ENCODE peak calls at places on chromosomes 16 and 17, in eight cellular contexts. One of them, this sample, is unnamed.

GRCh38 chr17:32588982-32589381 is 102.2 kb downstream of the CDK5R1 start:
- DNase-seq in fibroblast of lung: no peak
- DNase-seq in IMR-90: no peak
- DNase-seq in GM23338: peak
- DNase-seq in PC-9: no peak
- DNase-seq in mammary epithelial cell: no peak
- DNase-seq in H1: no peak
- DNase-seq in neural progenitor cell: peak
- DNase-seq in this sample: no peak

GRCh38 chr17:74790206-74791066 is 14.3 kb upstream of the NAT9 start:
- DNase-seq in PC-9: no peak
- DNase-seq in neural progenitor cell: no peak
- DNase-seq in GM23338: peak
- DNase-seq in mammary epithelial cell: no peak
- DNase-seq in fibroblast of lung: no peak
- DNase-seq in H1: no peak
- DNase-seq in IMR-90: no peak
- DNase-seq in this sample: no peak

GRCh38 chr17:5661486-5662125 is 77.3 kb upstream of the NLRP1 start:
- DNase-seq in mammary epithelial cell: no peak
- DNase-seq in H1: no peak
- DNase-seq in PC-9: no peak
- DNase-seq in neural progenitor cell: peak
- DNase-seq in IMR-90: no peak
- DNase-seq in fibroblast of lung: no peak
- DNase-seq in GM23338: peak
- DNase-seq in this sample: no peak

GRCh38 chr17:57636274-57636673 is 108.8 kb downstream of the CCDC182 start:
- DNase-seq in mammary epithelial cell: no peak
- DNase-seq in PC-9: no peak
- DNase-seq in fibroblast of lung: no peak
- DNase-seq in IMR-90: no peak
- DNase-seq in neural progenitor cell: no peak
- DNase-seq in H1: no peak
- DNase-seq in GM23338: no peak
- DNase-seq in this sample: no peak

GRCh38 chr17:75769536-75769935 is 4.5 kb upstream of the GALK1 start:
- DNase-seq in IMR-90: no peak
- DNase-seq in fibroblast of lung: no peak
- DNase-seq in GM23338: no peak
- DNase-seq in neural progenitor cell: no peak
- DNase-seq in mammary epithelial cell: no peak
- DNase-seq in PC-9: no peak
- DNase-seq in H1: no peak
- DNase-seq in this sample: peak

GRCh38 chr17:12178644-12179330 is 158.1 kb downstream of the MAP2K4 start:
- DNase-seq in IMR-90: no peak
- DNase-seq in H1: no peak
- DNase-seq in GM23338: no peak
- DNase-seq in fibroblast of lung: no peak
- DNase-seq in neural progenitor cell: no peak
- DNase-seq in PC-9: no peak
- DNase-seq in mammary epithelial cell: no peak
- DNase-seq in this sample: no peak

GRCh38 chr17:63001689-63002394 is 35.8 kb downstream of the TANC2 start:
- DNase-seq in H1: no peak
- DNase-seq in PC-9: no peak
- DNase-seq in GM23338: no peak
- DNase-seq in fibroblast of lung: no peak
- DNase-seq in mammary epithelial cell: peak
- DNase-seq in neural progenitor cell: no peak
- DNase-seq in IMR-90: no peak
- DNase-seq in this sample: no peak

GRCh38 chr17:56174421-56174820 is 21.1 kb downstream of the ANKFN1 start:
- DNase-seq in neural progenitor cell: no peak
- DNase-seq in GM23338: no peak
- DNase-seq in IMR-90: no peak
- DNase-seq in mammary epithelial cell: no peak
- DNase-seq in H1: no peak
- DNase-seq in PC-9: no peak
- DNase-seq in fibroblast of lung: no peak
- DNase-seq in this sample: no peak

GRCh38 chr17:55314784-55315491 is 50.2 kb downstream of the HLF start:
- DNase-seq in neural progenitor cell: no peak
- DNase-seq in H1: no peak
- DNase-seq in PC-9: no peak
- DNase-seq in IMR-90: no peak
- DNase-seq in GM23338: no peak
- DNase-seq in fibroblast of lung: no peak
- DNase-seq in mammary epithelial cell: no peak
- DNase-seq in this sample: no peak

GRCh38 chr17:77451894-77452852 is 311.4 kb downstream of the SEC14L1 start:
- DNase-seq in neural progenitor cell: peak
- DNase-seq in PC-9: no peak
- DNase-seq in fibroblast of lung: peak
- DNase-seq in H1: peak
- DNase-seq in GM23338: peak
- DNase-seq in IMR-90: peak
- DNase-seq in mammary epithelial cell: peak
- DNase-seq in this sample: peak

GRCh38 chr16:55225972-55226542 is 97.9 kb upstream of the IRX6 start:
- DNase-seq in PC-9: no peak
- DNase-seq in fibroblast of lung: peak
- DNase-seq in mammary epithelial cell: no peak
- DNase-seq in neural progenitor cell: no peak
- DNase-seq in IMR-90: no peak
- DNase-seq in GM23338: no peak
- DNase-seq in H1: no peak
- DNase-seq in this sample: no peak

GRCh38 chr17:35117984-35118383 is 1.7 kb downstream of the RAD51D start:
- DNase-seq in neural progenitor cell: no peak
- DNase-seq in GM23338: no peak
- DNase-seq in IMR-90: peak
- DNase-seq in PC-9: peak
- DNase-seq in fibroblast of lung: no peak
- DNase-seq in H1: no peak
- DNase-seq in mammary epithelial cell: peak
- DNase-seq in this sample: no peak

GRCh38 chr17:75011788-75012319 is 616 bp upstream of the MRPL58 start:
- DNase-seq in H1: no peak
- DNase-seq in GM23338: peak
- DNase-seq in neural progenitor cell: peak
- DNase-seq in PC-9: no peak
- DNase-seq in fibroblast of lung: peak
- DNase-seq in IMR-90: peak
- DNase-seq in mammary epithelial cell: no peak
- DNase-seq in this sample: peak

GRCh38 chr16:3637371-3637923 is 17.0 kb upstream of the DNASE1 start:
- DNase-seq in neural progenitor cell: no peak
- DNase-seq in fibroblast of lung: no peak
- DNase-seq in H1: no peak
- DNase-seq in PC-9: no peak
- DNase-seq in IMR-90: peak
- DNase-seq in mammary epithelial cell: no peak
- DNase-seq in GM23338: peak
- DNase-seq in this sample: peak

GRCh38 chr17:37389160-37389559 is 13.4 kb downstream of the C17orf78 start:
- DNase-seq in IMR-90: no peak
- DNase-seq in neural progenitor cell: no peak
- DNase-seq in mammary epithelial cell: no peak
- DNase-seq in PC-9: no peak
- DNase-seq in H1: no peak
- DNase-seq in fibroblast of lung: no peak
- DNase-seq in GM23338: no peak
- DNase-seq in this sample: no peak

GRCh38 chr16:52424591-52424990 is 122.4 kb downstream of the TOX3 start:
- DNase-seq in IMR-90: no peak
- DNase-seq in GM23338: no peak
- DNase-seq in mammary epithelial cell: no peak
- DNase-seq in H1: no peak
- DNase-seq in PC-9: no peak
- DNase-seq in fibroblast of lung: no peak
- DNase-seq in neural progenitor cell: no peak
- DNase-seq in this sample: no peak

GRCh38 chr17:78253946-78254672 is 22.7 kb downstream of the TMEM235 start:
- DNase-seq in mammary epithelial cell: peak
- DNase-seq in GM23338: peak
- DNase-seq in PC-9: peak
- DNase-seq in fibroblast of lung: peak
- DNase-seq in neural progenitor cell: peak
- DNase-seq in IMR-90: peak
- DNase-seq in H1: peak
- DNase-seq in this sample: peak

GRCh38 chr17:13600475-13601316 is 1.0 kb downstream of the HS3ST3A1 start:
- DNase-seq in IMR-90: peak
- DNase-seq in mammary epithelial cell: no peak
- DNase-seq in PC-9: no peak
- DNase-seq in GM23338: peak
- DNase-seq in H1: peak
- DNase-seq in fibroblast of lung: peak
- DNase-seq in neural progenitor cell: peak
- DNase-seq in this sample: peak

GRCh38 chr17:77204531-77204930 is 63.8 kb downstream of the SEC14L1 start:
- DNase-seq in GM23338: no peak
- DNase-seq in mammary epithelial cell: no peak
- DNase-seq in IMR-90: no peak
- DNase-seq in fibroblast of lung: no peak
- DNase-seq in PC-9: no peak
- DNase-seq in neural progenitor cell: no peak
- DNase-seq in H1: no peak
- DNase-seq in this sample: no peak

GRCh38 chr17:76879254-76879653 is 11.1 kb downstream of the MGAT5B start:
- DNase-seq in fibroblast of lung: no peak
- DNase-seq in H1: no peak
- DNase-seq in mammary epithelial cell: no peak
- DNase-seq in GM23338: no peak
- DNase-seq in PC-9: no peak
- DNase-seq in neural progenitor cell: no peak
- DNase-seq in IMR-90: no peak
- DNase-seq in this sample: no peak

GRCh38 chr16:84448444-84448843 is 56.0 kb downstream of the MEAK7 start:
- DNase-seq in H1: no peak
- DNase-seq in neural progenitor cell: no peak
- DNase-seq in mammary epithelial cell: no peak
- DNase-seq in PC-9: no peak
- DNase-seq in GM23338: no peak
- DNase-seq in IMR-90: no peak
- DNase-seq in fibroblast of lung: no peak
- DNase-seq in this sample: no peak

GRCh38 chr17:76994237-76994637 is 126.0 kb downstream of the MGAT5B start:
- DNase-seq in IMR-90: no peak
- DNase-seq in neural progenitor cell: peak
- DNase-seq in mammary epithelial cell: no peak
- DNase-seq in fibroblast of lung: peak
- DNase-seq in PC-9: no peak
- DNase-seq in H1: no peak
- DNase-seq in GM23338: no peak
- DNase-seq in this sample: no peak

GRCh38 chr17:37160940-37161339 is 212.2 kb downstream of the AATF start:
- DNase-seq in neural progenitor cell: no peak
- DNase-seq in IMR-90: peak
- DNase-seq in PC-9: no peak
- DNase-seq in fibroblast of lung: peak
- DNase-seq in GM23338: no peak
- DNase-seq in mammary epithelial cell: peak
- DNase-seq in H1: no peak
- DNase-seq in this sample: peak

GRCh38 chr16:2831203-2831602 is 1.1 kb downstream of the ZG16B start:
- DNase-seq in neural progenitor cell: no peak
- DNase-seq in H1: no peak
- DNase-seq in IMR-90: no peak
- DNase-seq in PC-9: no peak
- DNase-seq in mammary epithelial cell: no peak
- DNase-seq in fibroblast of lung: no peak
- DNase-seq in GM23338: no peak
- DNase-seq in this sample: no peak

GRCh38 chr16:2675714-2676113 is 6.6 kb upstream of the KCTD5 start:
- DNase-seq in H1: no peak
- DNase-seq in IMR-90: peak
- DNase-seq in mammary epithelial cell: no peak
- DNase-seq in PC-9: no peak
- DNase-seq in fibroblast of lung: peak
- DNase-seq in GM23338: no peak
- DNase-seq in neural progenitor cell: no peak
- DNase-seq in this sample: no peak

GRCh38 chr16:88078111-88078775 is 127.0 kb downstream of the BANP start:
- DNase-seq in IMR-90: no peak
- DNase-seq in fibroblast of lung: no peak
- DNase-seq in mammary epithelial cell: no peak
- DNase-seq in PC-9: no peak
- DNase-seq in GM23338: no peak
- DNase-seq in H1: no peak
- DNase-seq in neural progenitor cell: no peak
- DNase-seq in this sample: no peak

GRCh38 chr17:44831270-44831770 is 1.2 kb upstream of the GJC1 start:
- DNase-seq in GM23338: peak
- DNase-seq in fibroblast of lung: no peak
- DNase-seq in mammary epithelial cell: no peak
- DNase-seq in H1: no peak
- DNase-seq in neural progenitor cell: no peak
- DNase-seq in IMR-90: no peak
- DNase-seq in PC-9: no peak
- DNase-seq in this sample: no peak
- H3K4me3 ChIP-seq in GM23338: peak
- H3K4me3 ChIP-seq in fibroblast of lung: no peak
- H3K4me3 ChIP-seq in mammary epithelial cell: no peak
- H3K4me3 ChIP-seq in H1: peak
- H3K4me3 ChIP-seq in neural progenitor cell: no peak
- H3K4me3 ChIP-seq in IMR-90: no peak
- H3K4me3 ChIP-seq in PC-9: no peak
- H3K4me3 ChIP-seq in this sample: no peak

GRCh38 chr17:41959336-41960095 is 7.1 kb upstream of the CNP start:
- DNase-seq in H1: peak
- DNase-seq in neural progenitor cell: peak
- DNase-seq in mammary epithelial cell: peak
- DNase-seq in IMR-90: peak
- DNase-seq in PC-9: peak
- DNase-seq in fibroblast of lung: peak
- DNase-seq in GM23338: peak
- DNase-seq in this sample: peak
- H2AFZ ChIP-seq in H1: no peak
- H2AFZ ChIP-seq in neural progenitor cell: peak
- H2AFZ ChIP-seq in mammary epithelial cell: peak
- H2AFZ ChIP-seq in IMR-90: peak
- H2AFZ ChIP-seq in PC-9: no peak
- H2AFZ ChIP-seq in fibroblast of lung: no peak
- H2AFZ ChIP-seq in GM23338: peak
- H2AFZ ChIP-seq in this sample: no peak

GRCh38 chr16:50680907-50681885 is at the start of gene SNX20:
- DNase-seq in GM23338: no peak
- DNase-seq in fibroblast of lung: no peak
- DNase-seq in H1: no peak
- DNase-seq in PC-9: no peak
- DNase-seq in mammary epithelial cell: no peak
- DNase-seq in IMR-90: no peak
- DNase-seq in neural progenitor cell: no peak
- DNase-seq in this sample: no peak
- H3K4me3 ChIP-seq in GM23338: no peak
- H3K4me3 ChIP-seq in fibroblast of lung: no peak
- H3K4me3 ChIP-seq in H1: no peak
- H3K4me3 ChIP-seq in PC-9: no peak
- H3K4me3 ChIP-seq in mammary epithelial cell: no peak
- H3K4me3 ChIP-seq in IMR-90: no peak
- H3K4me3 ChIP-seq in neural progenitor cell: no peak
- H3K4me3 ChIP-seq in this sample: no peak

GRCh38 chr17:49575524-49576120 is at the start of gene NXPH3:
- DNase-seq in PC-9: peak
- DNase-seq in mammary epithelial cell: peak
- DNase-seq in fibroblast of lung: peak
- DNase-seq in GM23338: peak
- DNase-seq in H1: peak
- DNase-seq in IMR-90: peak
- DNase-seq in neural progenitor cell: peak
- DNase-seq in this sample: peak
- H2AFZ ChIP-seq in PC-9: peak
- H2AFZ ChIP-seq in mammary epithelial cell: peak
- H2AFZ ChIP-seq in fibroblast of lung: peak
- H2AFZ ChIP-seq in GM23338: peak
- H2AFZ ChIP-seq in H1: peak
- H2AFZ ChIP-seq in IMR-90: peak
- H2AFZ ChIP-seq in neural progenitor cell: peak
- H2AFZ ChIP-seq in this sample: peak

This sample was measured in hepatocyte.